ENCODE peak calls at places on chromosome 15, in ten cellular contexts. Q is esophagus squamous epithelium; T is astrocyte; D is choroid plexus epithelial cell; R is HL-60; M is HCT116; L is effector memory CD4-positive, alpha-beta T cell; E is BE2C; U is astrocyte of the spinal cord; I is Panc1. P is an unnamed sample.

GRCh38 chr15:36334059-36334458 is 245.4 kb upstream of the CDIN1 start:
- DNase-seq in D (peak), M (no peak), U (peak), I (no peak), T (peak), R (no peak), L (no peak), E (no peak), Q (no peak), P (no peak)

GRCh38 chr15:99566157-99566900 is 545 bp downstream of the MEF2A start:
- DNase-seq in R (no peak), D (no peak), Q (no peak), M (no peak), U (peak), T (no peak), E (peak), L (peak), I (no peak), P (no peak)

GRCh38 chr15:92123848-92124631 is 269.6 kb upstream of the ST8SIA2 start:
- DNase-seq in E (no peak), D (no peak), U (no peak), I (no peak), L (no peak), R (no peak), Q (no peak), M (no peak), T (no peak), P (no peak)

GRCh38 chr15:69810441-69811071 is 287.2 kb downstream of the TLE3 start:
- DNase-seq in M (no peak), E (no peak), L (no peak), R (no peak), I (no peak), D (peak), T (no peak), Q (no peak), U (no peak), P (no peak)

GRCh38 chr15:66014639-66015182 is 145.4 kb downstream of the RAB11A start:
- DNase-seq in Q (no peak), R (no peak), M (no peak), E (no peak), T (no peak), I (no peak), L (no peak), U (no peak), D (no peak), P (no peak)

GRCh38 chr15:70963199-70963598 is 70.6 kb downstream of the LRRC49 start:
- DNase-seq in T (no peak), M (no peak), L (no peak), E (no peak), D (no peak), U (no peak), I (no peak), Q (no peak), R (no peak), P (no peak)

GRCh38 chr15:51077565-51078153 is 17.0 kb downstream of the TNFAIP8L3 start:
- DNase-seq in E (peak), Q (no peak), U (peak), D (peak), I (no peak), M (no peak), L (peak), T (no peak), R (no peak), P (no peak)

GRCh38 chr15:74315626-74316025 is 51.8 kb downstream of the CYP11A1 start:
- DNase-seq in E (no peak), T (no peak), Q (no peak), U (no peak), L (no peak), M (no peak), R (peak), I (no peak), D (no peak), P (no peak)

GRCh38 chr15:69591905-69592508 is 139.4 kb downstream of the RPLP1 start:
- DNase-seq in D (no peak), R (no peak), E (no peak), I (no peak), Q (no peak), M (no peak), U (peak), L (no peak), T (no peak), P (peak)

GRCh38 chr15:91040851-91041250 is 18.5 kb upstream of the VPS33B start:
- DNase-seq in U (no peak), M (no peak), I (no peak), T (peak), R (no peak), L (no peak), E (no peak), D (no peak), Q (no peak), P (no peak)

GRCh38 chr15:95715116-95715888 is 615.2 kb upstream of the NR2F2 start:
- DNase-seq in Q (no peak), U (no peak), M (no peak), R (no peak), I (no peak), L (no peak), T (no peak), D (peak), E (no peak), P (no peak)

GRCh38 chr15:42734076-42734672 is 2.8 kb downstream of the CDAN1 start:
- DNase-seq in M (no peak), T (no peak), D (no peak), Q (no peak), E (no peak), R (no peak), L (no peak), U (no peak), I (no peak), P (no peak)

GRCh38 chr15:58520936-58521292 is 89.1 kb downstream of the LIPC start:
- DNase-seq in R (no peak), M (no peak), T (no peak), Q (no peak), D (no peak), U (no peak), I (no peak), E (no peak), L (no peak), P (no peak)

GRCh38 chr15:55859681-55860080 is 116.7 kb upstream of the PRTG start:
- DNase-seq in I (no peak), D (peak), U (no peak), T (peak), M (no peak), R (no peak), Q (no peak), E (no peak), L (no peak), P (no peak)

GRCh38 chr15:35713733-35714132 is 167.8 kb upstream of the DPH6 start:
- DNase-seq in M (peak), R (no peak), D (peak), L (no peak), Q (no peak), E (no peak), T (peak), I (no peak), U (peak), P (no peak)

GRCh38 chr15:58506787-58507671 is 75.2 kb downstream of the LIPC start:
- DNase-seq in L (no peak), Q (no peak), I (no peak), R (peak), M (no peak), E (no peak), U (no peak), D (no peak), T (no peak), P (no peak)

GRCh38 chr15:27490867-27491595 is 520.0 kb downstream of the GABRG3 start:
- DNase-seq in T (peak), M (no peak), I (no peak), D (no peak), L (no peak), Q (no peak), R (no peak), U (peak), E (no peak), P (no peak)

GRCh38 chr15:67082007-67082536 is 16.7 kb downstream of the SMAD3 start:
- DNase-seq in U (no peak), E (no peak), T (no peak), R (no peak), D (no peak), L (peak), M (no peak), I (no peak), Q (no peak), P (no peak)

GRCh38 chr15:62173215-62173614 is 8.1 kb upstream of the C2CD4B start:
- DNase-seq in I (no peak), M (no peak), T (no peak), U (no peak), R (no peak), E (no peak), D (peak), L (no peak), Q (no peak), P (no peak)

GRCh38 chr15:67127925-67128324 is 62.5 kb downstream of the SMAD3 start:
- DNase-seq in D (peak), R (no peak), L (no peak), Q (no peak), E (no peak), M (peak), I (peak), T (peak), U (peak), P (no peak)

GRCh38 chr15:25852696-25853524 is 10.2 kb downstream of the ATP10A start:
- DNase-seq in E (no peak), Q (no peak), L (no peak), R (no peak), I (no peak), M (no peak), D (no peak), T (no peak), U (no peak), P (no peak)

GRCh38 chr15:43953402-43953801 is 126.6 kb downstream of the WDR76 start:
- DNase-seq in R (no peak), T (no peak), E (no peak), U (no peak), Q (no peak), I (no peak), L (no peak), D (no peak), M (no peak), P (no peak)

GRCh38 chr15:43957724-43958123 is 130.9 kb downstream of the WDR76 start:
- DNase-seq in Q (no peak), I (no peak), U (no peak), M (no peak), L (no peak), R (no peak), D (no peak), E (no peak), T (no peak), P (no peak)

GRCh38 chr15:43954181-43954621 is 127.4 kb downstream of the WDR76 start:
- DNase-seq in L (no peak), E (no peak), T (peak), D (no peak), R (no peak), M (no peak), I (no peak), Q (no peak), U (no peak), P (no peak)

GRCh38 chr15:43958894-43959330 is 132.1 kb downstream of the WDR76 start:
- DNase-seq in E (no peak), L (no peak), T (peak), D (peak), Q (no peak), U (peak), M (peak), R (no peak), I (no peak), P (no peak)

GRCh38 chr15:43955140-43955539 is 128.3 kb downstream of the WDR76 start:
- DNase-seq in E (no peak), R (no peak), Q (no peak), T (no peak), L (no peak), U (no peak), I (no peak), M (no peak), D (no peak), P (no peak)
- H3K4me3 ChIP-seq in E (no peak), R (no peak), Q (no peak), T (no peak), L (no peak), U (no peak), I (no peak), M (no peak), D (no peak), P (no peak)

GRCh38 chr15:101090460-101090853 is 161.4 kb downstream of the CHSY1 start:
- DNase-seq in I (no peak), R (no peak), U (no peak), T (no peak), M (no peak), E (no peak), L (no peak), Q (no peak), D (no peak), P (no peak)

GRCh38 chr15:101089579-101090459 is 162.0 kb downstream of the CHSY1 start:
- DNase-seq in R (no peak), T (no peak), E (no peak), I (no peak), D (peak), Q (no peak), M (no peak), L (no peak), U (peak), P (no peak)

GRCh38 chr15:101088311-101088710 is 163.5 kb downstream of the CHSY1 start:
- DNase-seq in E (no peak), U (no peak), D (no peak), I (no peak), L (no peak), R (no peak), Q (no peak), M (no peak), T (no peak), P (no peak)

GRCh38 chr15:101087172-101087769 is 164.6 kb downstream of the CHSY1 start:
- DNase-seq in R (no peak), Q (no peak), E (no peak), U (no peak), I (no peak), L (no peak), D (no peak), T (no peak), M (no peak), P (no peak)

GRCh38 chr15:101088788-101089578 is 162.9 kb downstream of the CHSY1 start:
- DNase-seq in E (peak), D (peak), R (peak), Q (no peak), T (no peak), M (peak), I (peak), U (peak), L (peak), P (no peak)
- H3K4me3 ChIP-seq in E (no peak), D (peak), R (no peak), Q (peak), T (no peak), M (peak), I (peak), U (no peak), L (no peak), P (no peak)

GRCh38 chr15:39110336-39110735 is 470.5 kb upstream of the THBS1 start:
- DNase-seq in E (no peak), M (no peak), T (peak), D (peak), Q (no peak), I (no peak), R (no peak), L (no peak), U (peak), P (no peak)

GRCh38 chr15:39106913-39107312 is 474.0 kb upstream of the THBS1 start:
- DNase-seq in I (no peak), E (no peak), Q (no peak), T (no peak), D (no peak), M (no peak), U (no peak), L (no peak), R (no peak), P (no peak)

GRCh38 chr15:39108021-39108420 is 472.9 kb upstream of the THBS1 start:
- DNase-seq in D (no peak), M (no peak), I (no peak), Q (no peak), T (no peak), U (no peak), E (no peak), L (no peak), R (no peak), P (no peak)

GRCh38 chr15:39113741-39114140 is 467.1 kb upstream of the THBS1 start:
- DNase-seq in Q (no peak), I (no peak), R (no peak), E (no peak), T (no peak), D (no peak), M (no peak), U (no peak), L (no peak), P (no peak)

DNA sequence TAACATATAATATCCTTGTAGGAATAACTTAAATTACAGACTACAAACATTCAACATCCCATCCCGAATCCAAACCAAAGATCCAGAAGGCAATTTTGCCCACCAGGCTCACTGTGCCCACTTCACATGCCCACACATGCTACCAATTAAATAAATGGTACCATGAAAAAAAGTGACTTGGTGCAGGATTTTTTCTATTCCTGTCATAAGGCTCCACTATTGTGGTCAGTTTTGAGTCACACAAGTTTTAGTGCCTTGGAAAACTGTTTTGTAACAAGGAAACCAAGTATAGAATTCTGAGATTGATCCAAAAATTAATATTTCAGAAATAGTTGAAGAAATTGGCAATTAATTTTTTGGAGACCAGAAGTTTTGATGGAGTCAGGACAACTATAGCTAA is 470.1 kb upstream of the THBS1 start:
- DNase-seq in E (no peak), L (no peak), R (no peak), M (no peak), T (no peak), Q (no peak), U (no peak), I (no peak), D (no peak), P (no peak)
- H3K4me3 ChIP-seq in E (no peak), L (no peak), R (no peak), M (no peak), T (no peak), Q (no peak), U (no peak), I (no peak), D (no peak), P (no peak)

DNA sequence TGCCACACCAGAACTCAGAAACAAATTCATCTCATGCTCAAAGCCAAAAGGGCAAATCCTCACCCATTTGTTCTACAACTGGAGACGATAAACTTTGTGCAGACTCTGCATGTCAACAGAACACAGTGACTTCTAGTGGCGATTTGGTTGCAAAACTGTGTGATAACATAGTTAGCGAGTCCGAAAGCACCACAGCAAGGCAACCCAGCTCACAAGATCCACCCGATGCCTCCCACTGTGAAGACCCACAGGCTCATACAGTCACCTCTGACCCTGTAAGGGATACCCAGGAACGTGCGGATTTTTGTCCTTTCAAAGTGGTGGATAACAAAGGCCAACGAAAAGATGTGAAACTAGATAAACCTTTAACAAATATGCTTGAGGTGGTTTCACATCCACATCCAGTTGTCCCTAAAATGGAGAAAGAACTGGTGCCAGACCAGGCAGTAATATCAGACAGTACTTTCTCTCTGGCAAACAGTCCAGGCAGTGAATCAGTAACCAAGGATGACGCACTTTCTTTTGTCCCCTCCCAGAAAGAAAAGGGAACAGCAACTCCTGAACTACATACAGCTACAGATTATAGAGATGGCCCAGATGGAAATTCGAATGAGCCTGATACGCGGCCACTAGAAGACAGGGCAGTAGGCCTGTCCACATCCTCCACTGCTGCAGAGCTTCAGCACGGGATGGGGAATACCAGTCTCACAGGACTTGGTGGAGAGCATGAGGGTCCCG is 199.7 kb downstream of the AKAP13 start:
- DNase-seq in I (no peak), M (no peak), U (peak), L (no peak), R (no peak), Q (no peak), T (peak), E (no peak), D (peak), P (no peak)
- H3K4me3 ChIP-seq in I (no peak), M (no peak), U (no peak), L (no peak), R (no peak), Q (no peak), T (no peak), E (no peak), D (no peak), P (no peak)

DNA sequence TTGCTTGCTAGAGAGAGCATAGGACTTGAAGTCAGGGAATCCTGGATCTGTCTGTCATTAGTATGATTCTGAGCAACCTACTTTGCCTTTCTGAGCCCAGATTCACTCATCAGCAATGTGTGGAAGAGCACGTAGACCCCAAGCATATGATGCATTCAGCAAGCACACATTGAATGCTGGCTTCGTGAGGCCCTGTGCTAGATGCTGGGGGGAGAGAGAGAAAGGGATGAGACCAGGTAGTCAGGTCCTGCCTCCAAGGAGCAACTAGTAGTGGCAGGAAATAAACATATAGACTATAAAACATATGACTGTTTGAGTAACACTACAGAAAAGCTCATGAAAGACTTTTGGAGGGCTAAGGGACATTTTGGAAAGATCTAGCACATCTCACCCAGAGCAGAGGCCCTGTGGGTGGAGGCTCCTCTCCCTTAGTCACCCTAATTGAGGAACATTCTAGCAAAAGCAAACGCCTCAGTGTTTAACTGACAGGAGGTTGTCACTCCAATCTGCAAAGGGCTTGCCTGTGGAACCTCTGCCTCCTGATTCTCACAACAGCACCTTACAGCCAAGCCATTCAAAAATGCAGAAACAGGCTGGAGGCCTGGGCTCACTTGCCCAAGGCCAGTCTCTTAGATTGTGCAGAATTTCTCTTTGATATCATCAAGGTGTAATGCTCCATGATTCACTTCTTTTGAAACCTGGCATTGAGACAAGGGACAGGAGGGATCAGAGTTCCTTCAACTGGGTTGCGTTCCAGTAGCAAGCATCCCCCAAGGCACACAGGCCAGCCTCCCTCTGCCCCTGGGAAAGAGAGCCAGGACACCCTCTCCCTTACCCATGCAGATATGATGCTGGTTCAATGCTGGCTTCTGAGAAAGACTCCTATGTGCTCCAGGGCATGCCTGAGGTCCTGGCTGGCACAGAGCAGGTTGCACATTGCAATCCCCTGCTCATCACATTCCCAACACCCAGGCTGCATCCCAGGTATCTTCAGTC is 26.1 kb downstream of the STARD5 start:
- DNase-seq in R (no peak), L (no peak), T (no peak), D (no peak), U (no peak), I (no peak), M (no peak), E (no peak), Q (no peak), P (no peak)
- H3K4me3 ChIP-seq in R (peak), L (peak), T (no peak), D (no peak), U (no peak), I (no peak), M (peak), E (no peak), Q (peak), P (no peak)

P was measured in LNCaP clone FGC.